ENCODE peak calls at places on chromosome 12, in nine cellular contexts. L, R, X, A, E, H, C, F and V are unnamed samples.

GRCh38 chr12:96195845-96196451 is 1.8 kb downstream of the ELK3 start:
- DNase-seq in C (peak), R (no peak), A (no peak), E (peak), L (no peak), F (peak), H (no peak), X (peak), V (peak)

GRCh38 chr12:131056626-131057025 is 102.9 kb downstream of the ADGRD1 start:
- DNase-seq in F (no peak), C (no peak), H (no peak), E (no peak), L (no peak), X (no peak), R (peak), A (no peak), V (no peak)

GRCh38 chr12:120067084-120067869 is 49.3 kb downstream of the RAB35 start:
- DNase-seq in L (peak), F (no peak), R (no peak), X (no peak), E (no peak), H (no peak), C (no peak), A (no peak), V (no peak)

GRCh38 chr12:6831021-6831420 is 2.8 kb downstream of the P3H3 start:
- DNase-seq in L (no peak), R (no peak), A (no peak), E (no peak), X (no peak), C (no peak), F (no peak), H (no peak), V (no peak)

GRCh38 chr12:53713516-53713915 is 13.7 kb downstream of the CALCOCO1 start:
- DNase-seq in L (no peak), X (no peak), A (no peak), H (no peak), R (no peak), F (no peak), E (no peak), C (no peak), V (no peak)

GRCh38 chr12:75589801-75590200 is 78.4 kb upstream of the KRR1 start:
- DNase-seq in L (no peak), H (peak), E (no peak), R (no peak), A (no peak), C (no peak), X (no peak), F (no peak), V (no peak)

GRCh38 chr12:124110372-124110883 is 137.4 kb downstream of the ZNF664 start:
- DNase-seq in X (no peak), C (no peak), A (no peak), L (no peak), H (no peak), R (no peak), E (no peak), F (no peak), V (no peak)

GRCh38 chr12:67483871-67484554 is 164.5 kb upstream of the DYRK2 start:
- DNase-seq in C (no peak), R (no peak), L (no peak), H (no peak), X (no peak), F (peak), E (no peak), A (peak), V (no peak)

GRCh38 chr12:13471471-13471870 is 274.9 kb downstream of the EMP1 start:
- DNase-seq in C (no peak), L (no peak), A (no peak), R (no peak), X (no peak), F (no peak), H (no peak), E (no peak), V (no peak)

GRCh38 chr12:55704824-55705780 is 2.6 kb downstream of the ITGA7 start:
- DNase-seq in C (no peak), X (peak), E (no peak), F (no peak), R (no peak), H (no peak), A (no peak), L (no peak), V (no peak)

GRCh38 chr12:25424186-25424854 is 128.8 kb downstream of the LMNTD1 start:
- DNase-seq in E (no peak), L (no peak), C (no peak), X (peak), F (no peak), H (no peak), A (no peak), R (no peak), V (no peak)

GRCh38 chr12:128920468-128920867 is 67.2 kb downstream of the GLT1D1 start:
- DNase-seq in L (no peak), H (no peak), A (no peak), C (peak), F (peak), R (no peak), X (peak), E (no peak), V (no peak)

GRCh38 chr12:121107681-121108080 is 25.0 kb upstream of the P2RX7 start:
- DNase-seq in H (no peak), C (no peak), A (no peak), X (no peak), R (no peak), F (no peak), E (no peak), L (no peak), V (no peak)

GRCh38 chr12:65074932-65075331 is 46.2 kb downstream of the WIF1 start:
- DNase-seq in L (no peak), F (peak), H (no peak), E (no peak), R (no peak), C (no peak), A (peak), X (no peak), V (no peak)

GRCh38 chr12:98699568-98699967 is 54.5 kb downstream of the APAF1 start:
- DNase-seq in F (no peak), C (peak), H (no peak), X (peak), A (no peak), L (no peak), E (no peak), R (no peak), V (no peak)

GRCh38 chr12:125299840-125300239 is 234.6 kb downstream of the AACS start:
- DNase-seq in F (no peak), C (no peak), H (no peak), E (no peak), A (no peak), R (no peak), X (no peak), L (no peak), V (no peak)